ENCODE peak calls at places on chromosomes 7 and 10, in ten cellular contexts. A is adrenal gland, G is body of pancreas, P is neuronal stem cell, L is adipocyte, U is left ventricle myocardium inferior, T is endodermal cell, J is colonic mucosa, W is GM23248, I is MM.1S. S is an unnamed sample.

GRCh38 chr10:87661861-87662785 is 2.4 kb downstream of the PAPSS2 start:
- DNase-seq in T (no peak), G (no peak), A (no peak), J (no peak), P (no peak), L (peak; percentile 66), I (no peak), U (no peak), W (peak; percentile 36), S (peak; percentile 25)

GRCh38 chr10:75043256-75044121 is 68.0 kb upstream of the SAMD8 start:
- DNase-seq in T (peak; percentile 94), P (no peak), G (no peak), U (no peak), I (no peak), J (no peak), A (no peak), L (no peak), W (no peak), S (no peak)

GRCh38 chr10:124606822-124607221 is 137.4 kb downstream of the FAM53B start:
- DNase-seq in J (no peak), P (no peak), T (no peak), W (no peak), U (no peak), I (no peak), A (no peak), L (no peak), G (no peak), S (no peak)

GRCh38 chr10:58758311-58758710 is 245.6 kb downstream of the BICC1 start:
- DNase-seq in A (no peak), G (no peak), L (no peak), W (peak; percentile 42), J (no peak), U (no peak), T (no peak), I (no peak), P (no peak), S (no peak)

GRCh38 chr10:114626841-114627240 is 31.2 kb downstream of the ABLIM1 start:
- DNase-seq in A (no peak), U (no peak), W (no peak), J (no peak), G (no peak), L (no peak), P (no peak), I (no peak), T (no peak), S (no peak)

GRCh38 chr10:14244147-14244546 is 86.6 kb downstream of the FRMD4A start:
- DNase-seq in L (no peak), U (no peak), G (no peak), T (peak; percentile 81), P (no peak), W (no peak), I (no peak), A (no peak), J (no peak), S (no peak)

GRCh38 chr10:84158061-84158460 is 15.5 kb upstream of the GPR15LG start:
- DNase-seq in L (no peak), U (no peak), T (no peak), J (no peak), W (no peak), A (no peak), P (no peak), G (no peak), I (no peak), S (no peak)

GRCh38 chr10:84632866-84633265 is 304.5 kb downstream of the CCSER2 start:
- DNase-seq in W (no peak), U (no peak), A (no peak), G (no peak), I (no peak), L (no peak), P (no peak), T (peak; percentile 58), J (no peak), S (no peak)

GRCh38 chr7:148854975-148855374 is 29.1 kb downstream of the EZH2 start:
- DNase-seq in A (no peak), P (no peak), G (no peak), T (no peak), W (no peak), I (no peak), U (no peak), J (no peak), L (no peak), S (no peak)

GRCh38 chr7:44631458-44632115 is 25.2 kb downstream of the OGDH start:
- DNase-seq in P (no peak), U (no peak), I (peak; percentile 78), L (no peak), J (no peak), A (no peak), G (no peak), W (no peak), T (no peak), S (no peak)

GRCh38 chr7:2757361-2757903 is 69.4 kb downstream of the AMZ1 start:
- DNase-seq in P (no peak), A (peak; percentile 84), L (peak; percentile 74), W (peak; percentile 86), G (no peak), J (no peak), T (no peak), I (peak; percentile 74), U (peak; percentile 44), S (no peak)

GRCh38 chr7:77855371-77856083 is 57.0 kb downstream of the PHTF2 start:
- DNase-seq in L (no peak), U (peak; percentile 69), P (no peak), T (no peak), A (no peak), I (no peak), W (peak; percentile 19), J (no peak), G (peak; percentile 33), S (no peak)

GRCh38 chr7:64113981-64114380 is 68.7 kb downstream of the ZNF727 start:
- DNase-seq in I (no peak), U (no peak), A (no peak), G (no peak), J (no peak), T (no peak), L (no peak), P (no peak), W (no peak), S (no peak)

GRCh38 chr10:86083206-86083605 is 283.4 kb downstream of the GRID1 start:
- DNase-seq in A (no peak), U (no peak), L (no peak), J (no peak), G (no peak), T (no peak), I (no peak), P (no peak), W (no peak), S (no peak)

GRCh38 chr10:22727663-22728062 is 13.3 kb upstream of the PIP4K2A start:
- DNase-seq in J (no peak), T (peak; percentile 53), A (no peak), G (no peak), L (no peak), U (no peak), W (no peak), I (no peak), P (no peak), S (no peak)

DNA sequence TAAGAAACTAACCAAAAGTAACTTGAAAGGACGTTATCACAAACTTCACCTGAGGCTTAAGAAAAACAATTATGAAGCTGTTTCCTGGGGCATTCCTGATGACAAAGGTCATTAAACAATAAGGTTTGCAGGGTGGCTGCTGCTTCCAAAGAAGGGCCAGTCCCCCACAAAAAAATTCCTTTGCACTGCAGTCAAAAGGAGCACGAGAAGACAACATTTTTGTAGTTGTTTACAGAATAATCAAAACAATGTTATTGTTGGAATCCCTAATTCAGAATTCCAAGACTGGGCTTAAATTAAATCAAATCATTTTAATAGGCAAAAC is 398 bp upstream of the USP54 start:
- DNase-seq in G (no peak), I (no peak), W (peak; percentile 45), P (peak; percentile 49), L (peak; percentile 38), T (peak; percentile 57), J (no peak), A (no peak), U (no peak), S (no peak)
- H3K4me3 ChIP-seq in G (no peak overlapping the region), I (no peak overlapping the region), W (peak overlapping the region; percentile 33), P (peak overlapping the region; percentile 21), L (no peak overlapping the region), T (peak overlapping the region; percentile 83), J (no peak overlapping the region), A (no peak overlapping the region), U (peak overlapping the region; percentile 36), S (no peak overlapping the region)

DNA sequence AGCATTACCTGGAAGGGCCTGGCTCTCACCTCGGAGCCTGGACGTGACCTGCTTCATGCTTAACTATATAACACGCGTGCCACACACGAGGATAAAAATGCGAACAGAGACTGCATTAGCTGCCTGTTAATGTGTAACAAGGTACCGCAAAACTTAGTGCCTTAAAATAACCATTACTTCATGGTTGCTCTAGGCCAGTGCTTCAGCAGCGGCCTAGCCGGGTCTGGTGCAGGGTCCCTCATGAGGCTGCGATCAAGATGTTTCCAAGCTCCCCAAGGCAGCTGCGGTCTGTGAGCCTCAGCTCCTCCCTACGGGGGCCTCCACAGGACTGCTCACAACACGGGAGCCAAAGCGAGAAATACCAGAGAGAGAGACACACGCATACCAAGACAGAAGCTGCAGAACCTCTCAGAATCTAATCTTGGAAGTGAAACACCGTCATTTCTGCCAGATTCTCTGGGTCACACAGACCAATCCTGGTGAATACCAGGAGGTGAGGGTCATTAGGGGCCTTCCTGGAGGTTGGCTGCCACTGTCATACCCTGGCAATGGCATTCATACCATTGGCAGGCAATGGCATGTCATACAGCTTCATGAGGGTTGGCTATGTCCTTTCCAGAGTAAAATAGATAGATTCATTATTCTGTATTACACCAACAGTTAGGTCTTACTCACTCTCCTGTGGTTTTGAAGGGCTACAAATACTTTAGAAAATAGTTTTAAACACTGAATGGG is 94.5 kb downstream of the HIPK2 start:
- DNase-seq in J (no peak), L (no peak), W (peak; percentile 58), G (no peak), I (no peak), T (no peak), A (no peak), P (no peak), U (no peak), S (no peak)
- H3K4me1 ChIP-seq in J (peaks cover 3% of the 10 kb centered on the region), L (peaks cover 45% of the 10 kb centered on the region), W (peaks cover 61% of the 10 kb centered on the region), G (peaks cover 46% of the 10 kb centered on the region), I (no peaks in the 10 kb centered on the region), T (peaks cover 15% of the 10 kb centered on the region), A (peaks cover 4% of the 10 kb centered on the region), P (peaks cover 20% of the 10 kb centered on the region), U (peaks cover 68% of the 10 kb centered on the region), S (peaks cover 2% of the 10 kb centered on the region)

DNA sequence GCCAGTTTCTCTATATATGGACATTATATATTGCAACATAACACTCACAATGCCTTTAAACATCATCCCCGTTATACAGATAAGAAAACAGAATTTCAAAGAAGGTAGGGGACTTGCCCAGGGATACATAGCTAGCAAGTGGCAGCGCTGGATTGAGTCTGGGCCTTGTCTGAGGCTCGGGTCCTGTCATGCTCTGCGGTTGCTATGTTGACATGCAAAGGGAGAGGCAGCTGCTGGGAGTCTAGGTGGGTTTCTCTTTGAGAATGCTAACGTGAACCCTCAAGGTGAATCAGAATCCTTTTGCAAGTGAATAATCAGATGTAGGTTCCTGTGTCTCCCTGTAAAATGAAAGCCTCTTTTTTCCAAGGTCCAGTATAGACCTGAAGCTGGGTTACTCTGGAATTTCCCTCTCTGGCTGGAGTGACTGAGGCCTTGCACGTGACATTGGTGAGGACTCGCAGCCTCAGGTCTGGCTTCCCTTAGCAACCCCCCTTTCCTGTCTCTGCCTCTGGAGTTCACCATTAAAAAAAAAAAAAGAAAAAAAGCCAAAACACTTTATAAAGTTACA is 38.9 kb downstream of the TCF7L2 start:
- DNase-seq in I (no peak), J (no peak), L (no peak), W (no peak), U (no peak), P (no peak), T (no peak), G (no peak), A (no peak), S (no peak)
- H3K4me3 ChIP-seq in I (no peak overlapping the region), J (no peak overlapping the region), L (no peak overlapping the region), W (no peak overlapping the region), U (no peak overlapping the region), P (no peak overlapping the region), T (no peak overlapping the region), G (no peak overlapping the region), A (no peak overlapping the region), S (no peak overlapping the region)

GRCh38 chr7:96479015-96479645 is 157.2 kb upstream of the SLC25A13 start:
- DNase-seq in G (no peak), J (no peak), U (no peak), I (no peak), L (no peak), A (no peak), T (no peak), P (no peak), W (no peak), S (peak; percentile 20)
- H3K4me1 ChIP-seq in G (no peaks in the 10 kb centered on the region), J (no peaks in the 10 kb centered on the region), U (no peaks in the 10 kb centered on the region), I (peaks cover 8% of the 10 kb centered on the region), L (no peaks in the 10 kb centered on the region), A (no peaks in the 10 kb centered on the region), T (no peaks in the 10 kb centered on the region), P (no peaks in the 10 kb centered on the region), W (no peaks in the 10 kb centered on the region), S (no peaks in the 10 kb centered on the region)

S was measured in small intestine.